ENCODE peak calls at places on chromosome 5, in ten cellular contexts. M is AG04449; H is heart right ventricle; P is spleen; C is CD4-positive, alpha-beta T cell; U is pancreas; Y is coronary artery; D is GM23338; X is neural crest cell; Z is cardiac fibroblast. I is an unnamed sample.

GRCh38 chr5:82684659-82685058 is 392.5 kb downstream of the TMEM167A start:
- DNase-seq in M (no peak), H (no peak), P (no peak), C (no peak), U (no peak), Y (no peak), D (no peak), X (no peak), Z (no peak), I (no peak)

GRCh38 chr5:96868603-96869371 is 7.5 kb upstream of the ERAP2 start:
- DNase-seq in M (peak), H (peak), P (no peak), C (no peak), U (peak), Y (no peak), D (peak), X (no peak), Z (peak), I (no peak)

GRCh38 chr5:78594946-78595921 is 53.3 kb downstream of the LHFPL2 start:
- DNase-seq in M (peak), H (peak), P (no peak), C (no peak), U (peak), Y (no peak), D (no peak), X (no peak), Z (peak), I (no peak)

GRCh38 chr5:132104561-132104960 is 31.0 kb downstream of the CSF2 start:
- DNase-seq in M (no peak), H (no peak), P (no peak), C (no peak), U (no peak), Y (no peak), D (no peak), X (no peak), Z (no peak), I (no peak)

GRCh38 chr5:135436856-135437795 is 10.0 kb downstream of the DCANP1 start:
- DNase-seq in M (no peak), H (no peak), P (no peak), C (no peak), U (no peak), Y (no peak), D (no peak), X (no peak), Z (no peak), I (no peak)

GRCh38 chr5:15474143-15474719 is 25.7 kb upstream of the FBXL7 start:
- DNase-seq in M (no peak), H (no peak), P (no peak), C (no peak), U (no peak), Y (no peak), D (no peak), X (no peak), Z (no peak), I (no peak)

GRCh38 chr5:160436017-160436416 is 14.4 kb downstream of the PTTG1 start:
- DNase-seq in M (no peak), H (no peak), P (no peak), C (no peak), U (no peak), Y (no peak), D (no peak), X (no peak), Z (no peak), I (no peak)

GRCh38 chr5:158383485-158383884 is 524.5 kb upstream of the CLINT1 start:
- DNase-seq in M (no peak), H (no peak), P (no peak), C (no peak), U (no peak), Y (no peak), D (no peak), X (no peak), Z (no peak), I (no peak)

GRCh38 chr5:163509288-163510040 is 4.0 kb downstream of the MAT2B start:
- DNase-seq in M (no peak), H (no peak), P (no peak), C (no peak), U (no peak), Y (no peak), D (peak), X (no peak), Z (peak), I (no peak)

GRCh38 chr5:147935032-147935431 is 28.7 kb upstream of the C5orf46 start:
- DNase-seq in M (no peak), H (no peak), P (no peak), C (no peak), U (peak), Y (no peak), D (peak), X (no peak), Z (peak), I (no peak)

GRCh38 chr5:176929654-176930053 is 30.5 kb upstream of the HK3 start:
- DNase-seq in M (no peak), H (no peak), P (no peak), C (no peak), U (no peak), Y (no peak), D (no peak), X (no peak), Z (no peak), I (no peak)

GRCh38 chr5:65803699-65804426 is 81.9 kb downstream of the NLN start:
- DNase-seq in M (no peak), H (no peak), P (no peak), C (no peak), U (no peak), Y (no peak), D (no peak), X (no peak), Z (peak), I (no peak)

GRCh38 chr5:122362361-122362760 is 50.3 kb downstream of the SNCAIP start:
- DNase-seq in M (no peak), H (no peak), P (no peak), C (no peak), U (no peak), Y (no peak), D (no peak), X (no peak), Z (peak), I (no peak)

GRCh38 chr5:61409568-61409967 is 77.5 kb downstream of the ZSWIM6 start:
- DNase-seq in M (peak), H (no peak), P (no peak), C (no peak), U (no peak), Y (no peak), D (no peak), X (no peak), Z (peak), I (no peak)

GRCh38 chr5:175597718-175598117 is 60.2 kb upstream of the HRH2 start:
- DNase-seq in M (no peak), H (no peak), P (no peak), C (no peak), U (no peak), Y (no peak), D (no peak), X (no peak), Z (no peak), I (no peak)

GRCh38 chr5:14577079-14577725 is 4.4 kb upstream of the OTULINL start:
- DNase-seq in M (no peak), H (no peak), P (no peak), C (no peak), U (no peak), Y (no peak), D (peak), X (no peak), Z (no peak), I (no peak)

GRCh38 chr5:61931236-61931635 is 374.8 kb upstream of the KIF2A start:
- DNase-seq in M (no peak), H (no peak), P (no peak), C (no peak), U (no peak), Y (no peak), D (no peak), X (no peak), Z (no peak), I (no peak)

GRCh38 chr5:144812770-144813169 is 642.1 kb downstream of the KCTD16 start:
- DNase-seq in M (peak), H (no peak), P (no peak), C (no peak), U (no peak), Y (no peak), D (no peak), X (no peak), Z (peak), I (no peak)

GRCh38 chr5:137624786-137625349 is 111.0 kb downstream of the KLHL3 start:
- DNase-seq in M (no peak), H (no peak), P (no peak), C (no peak), U (no peak), Y (no peak), D (no peak), X (no peak), Z (no peak), I (no peak)

GRCh38 chr5:60007724-60008123 is 114.2 kb upstream of the PDE4D start:
- DNase-seq in M (no peak), H (no peak), P (no peak), C (no peak), U (no peak), Y (no peak), D (no peak), X (no peak), Z (no peak), I (no peak)

GRCh38 chr5:4361626-4362281 is 766.1 kb downstream of the IRX1 start:
- DNase-seq in M (no peak), H (no peak), P (no peak), C (no peak), U (no peak), Y (no peak), D (no peak), X (no peak), Z (no peak), I (no peak)

GRCh38 chr5:157361865-157362465 is 96.0 kb downstream of the CYFIP2 start:
- DNase-seq in M (no peak), H (no peak), P (no peak), C (no peak), U (no peak), Y (no peak), D (no peak), X (no peak), Z (peak), I (no peak)

GRCh38 chr5:89097103-89097502 is 214.1 kb upstream of the MEF2C start:
- DNase-seq in M (no peak), H (no peak), P (no peak), C (no peak), U (no peak), Y (no peak), D (peak), X (no peak), Z (no peak), I (no peak)

GRCh38 chr5:158414780-158415179 is 555.8 kb upstream of the CLINT1 start:
- DNase-seq in M (peak), H (peak), P (no peak), C (no peak), U (no peak), Y (no peak), D (no peak), X (no peak), Z (peak), I (no peak)

GRCh38 chr5:161027763-161028162 is 175.8 kb upstream of the ATP10B start:
- DNase-seq in M (no peak), H (no peak), P (no peak), C (no peak), U (no peak), Y (no peak), D (no peak), X (no peak), Z (no peak), I (no peak)

GRCh38 chr5:139686356-139686918 is 38.3 kb downstream of the CXXC5 start:
- DNase-seq in M (no peak), H (no peak), P (no peak), C (no peak), U (peak), Y (no peak), D (no peak), X (no peak), Z (no peak), I (no peak)

GRCh38 chr5:139685886-139686285 is 37.7 kb downstream of the CXXC5 start:
- DNase-seq in M (no peak), H (no peak), P (no peak), C (no peak), U (peak), Y (no peak), D (no peak), X (no peak), Z (no peak), I (no peak)

GRCh38 chr5:139684350-139684880 is 36.3 kb downstream of the CXXC5 start:
- DNase-seq in M (no peak), H (no peak), P (no peak), C (no peak), U (peak), Y (no peak), D (no peak), X (no peak), Z (no peak), I (no peak)

GRCh38 chr5:139683295-139684271 is 35.4 kb downstream of the CXXC5 start:
- DNase-seq in M (no peak), H (no peak), P (no peak), C (no peak), U (no peak), Y (no peak), D (no peak), X (no peak), Z (no peak), I (no peak)

GRCh38 chr5:139684881-139685749 is 37.0 kb downstream of the CXXC5 start:
- DNase-seq in M (no peak), H (no peak), P (no peak), C (no peak), U (peak), Y (no peak), D (peak), X (no peak), Z (no peak), I (no peak)
- TF ChIP-seq CTCF in M (peak), H (peak), P (no peak), C (no peak), U (peak), Y (no peak), D (peak), X (no peak), Z (no peak), I (peak)

GRCh38 chr5:142065273-142065672 is 43.3 kb upstream of the NDFIP1 start:
- DNase-seq in M (no peak), H (no peak), P (no peak), C (no peak), U (no peak), Y (no peak), D (peak), X (peak), Z (peak), I (no peak)

GRCh38 chr5:142072488-142072887 is 36.1 kb upstream of the NDFIP1 start:
- DNase-seq in M (no peak), H (no peak), P (no peak), C (no peak), U (no peak), Y (no peak), D (no peak), X (no peak), Z (no peak), I (no peak)

GRCh38 chr5:142073617-142074405 is 34.8 kb upstream of the NDFIP1 start:
- DNase-seq in M (no peak), H (no peak), P (no peak), C (no peak), U (no peak), Y (no peak), D (no peak), X (no peak), Z (no peak), I (no peak)

GRCh38 chr5:142070000-142070399 is 38.6 kb upstream of the NDFIP1 start:
- DNase-seq in M (no peak), H (no peak), P (no peak), C (no peak), U (no peak), Y (no peak), D (no peak), X (no peak), Z (no peak), I (no peak)

DNA sequence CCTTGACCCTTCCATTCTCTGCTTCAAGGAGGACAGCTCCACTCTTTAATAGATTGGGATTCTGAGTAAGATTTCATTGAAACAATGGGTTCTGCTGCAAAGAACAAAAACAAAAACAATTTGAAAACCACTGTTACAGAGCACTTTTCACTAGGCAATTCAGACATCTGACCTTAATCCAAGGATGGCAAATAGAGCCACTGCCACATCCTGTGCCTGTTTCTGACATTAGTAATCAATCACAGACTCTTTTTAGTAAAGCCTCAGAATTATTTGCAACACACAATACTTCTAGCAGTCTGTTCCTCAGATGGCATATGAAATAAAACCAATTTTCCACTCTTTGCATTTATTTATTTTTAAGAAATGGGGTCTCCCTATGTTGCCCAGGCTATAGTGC is 37.8 kb upstream of the NDFIP1 start:
- DNase-seq in M (no peak), H (no peak), P (no peak), C (no peak), U (no peak), Y (no peak), D (no peak), X (no peak), Z (no peak), I (no peak)
- TF ChIP-seq CTCF in M (no peak), H (no peak), P (no peak), C (no peak), U (no peak), Y (no peak), D (no peak), X (no peak), Z (no peak), I (no peak)

GRCh38 chr5:104754311-104754995 is 1191.9 kb upstream of the NUDT12 start:
- DNase-seq in M (no peak), H (no peak), P (no peak), C (no peak), U (no peak), Y (no peak), D (peak), X (no peak), Z (no peak), I (no peak)
- TF ChIP-seq CTCF in M (no peak), H (no peak), P (no peak), C (no peak), U (no peak), Y (no peak), D (no peak), X (no peak), Z (no peak), I (no peak)

DNA sequence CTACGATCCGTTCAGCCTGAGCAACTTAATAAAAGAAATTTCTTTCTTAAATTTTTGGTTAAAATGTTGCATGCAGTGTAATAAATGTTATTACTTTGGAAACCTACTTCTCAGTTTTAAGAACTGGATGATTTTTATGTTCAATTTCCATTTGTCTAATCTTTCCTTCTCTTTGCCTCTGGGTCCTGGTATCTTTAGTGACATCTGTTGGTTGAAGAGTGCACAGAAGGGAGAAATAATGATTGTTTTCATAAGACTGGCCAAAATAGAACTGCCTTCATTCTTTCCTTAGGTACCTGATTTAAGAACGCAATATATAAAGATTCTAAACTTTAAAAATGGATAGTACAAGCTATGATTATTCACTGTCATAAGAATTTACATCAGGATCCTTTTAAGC is 83.0 kb upstream of the TLX3 start:
- DNase-seq in M (no peak), H (no peak), P (no peak), C (no peak), U (no peak), Y (no peak), D (no peak), X (no peak), Z (no peak), I (no peak)
- TF ChIP-seq CTCF in M (peak), H (no peak), P (no peak), C (no peak), U (no peak), Y (no peak), D (peak), X (peak), Z (peak), I (peak)

GRCh38 chr5:140737486-140737885 is 37.2 kb downstream of the ZMAT2 start:
- DNase-seq in M (no peak), H (no peak), P (no peak), C (no peak), U (no peak), Y (no peak), D (no peak), X (no peak), Z (no peak), I (no peak)

GRCh38 chr5:140734354-140734753 is 34.1 kb downstream of the ZMAT2 start:
- DNase-seq in M (no peak), H (no peak), P (no peak), C (no peak), U (no peak), Y (no peak), D (no peak), X (no peak), Z (peak), I (no peak)
- TF ChIP-seq CTCF in M (no peak), H (peak), P (no peak), C (no peak), U (no peak), Y (no peak), D (peak), X (peak), Z (peak), I (peak)

DNA sequence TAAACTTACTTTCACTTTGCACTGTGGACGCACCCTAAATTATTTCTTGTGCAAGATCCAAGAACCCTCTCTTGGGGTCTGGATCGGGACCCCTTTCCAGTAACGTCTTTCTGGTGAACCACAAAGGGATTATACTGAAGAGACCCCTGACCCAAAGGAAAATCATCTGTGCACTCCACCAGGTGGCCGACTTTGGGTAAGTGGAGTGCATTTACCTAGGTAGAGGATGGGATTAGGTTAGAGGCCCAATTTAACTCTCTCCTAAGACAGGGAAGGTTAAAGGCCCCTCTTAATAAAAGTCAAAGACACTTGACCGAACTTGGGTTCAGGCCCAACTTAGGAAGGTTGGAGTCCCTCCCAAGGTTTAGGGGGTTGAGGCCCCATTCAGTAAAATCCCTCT is 8.2 kb upstream of the PAIP1 start:
- DNase-seq in M (no peak), H (no peak), P (no peak), C (no peak), U (no peak), Y (no peak), D (no peak), X (no peak), Z (no peak), I (no peak)
- TF ChIP-seq CTCF in M (no peak), H (no peak), P (no peak), C (no peak), U (no peak), Y (no peak), D (peak), X (no peak), Z (no peak), I (no peak)

GRCh38 chr5:86971034-86971511 is 296.6 kb upstream of the RASA1 start:
- DNase-seq in M (no peak), H (no peak), P (no peak), C (no peak), U (no peak), Y (no peak), D (peak), X (no peak), Z (peak), I (no peak)
- TF ChIP-seq CTCF in M (no peak), H (no peak), P (no peak), C (peak), U (no peak), Y (no peak), D (peak), X (no peak), Z (peak), I (peak)

DNA sequence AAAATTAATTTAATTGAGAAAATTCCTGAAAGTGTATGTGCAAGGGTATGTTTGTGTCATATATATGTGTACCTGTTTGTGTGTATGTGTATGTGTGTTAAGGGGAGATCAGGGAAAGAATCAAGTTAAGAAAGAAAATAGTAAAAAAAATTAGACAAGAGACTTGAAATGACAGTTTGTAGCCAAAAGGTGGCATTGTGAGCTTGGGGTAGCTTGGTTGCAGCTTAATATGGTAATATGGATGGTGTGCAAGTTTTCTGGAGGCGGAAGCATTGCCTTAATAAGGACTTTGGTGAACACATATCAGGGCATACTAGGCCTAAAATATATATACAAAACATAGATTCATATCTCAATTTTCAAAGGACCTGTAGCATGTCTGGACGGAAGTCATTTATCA is 129.9 kb downstream of the INSYN2B start:
- DNase-seq in M (no peak), H (no peak), P (no peak), C (no peak), U (no peak), Y (no peak), D (no peak), X (no peak), Z (no peak), I (no peak)
- TF ChIP-seq CTCF in M (no peak), H (no peak), P (no peak), C (no peak), U (no peak), Y (no peak), D (peak), X (peak), Z (peak), I (peak)

GRCh38 chr5:108260858-108261170 is 121.1 kb downstream of the FBXL17 start:
- DNase-seq in M (no peak), H (no peak), P (no peak), C (no peak), U (no peak), Y (no peak), D (no peak), X (no peak), Z (no peak), I (no peak)
- TF ChIP-seq CTCF in M (no peak), H (no peak), P (no peak), C (peak), U (no peak), Y (no peak), D (no peak), X (peak), Z (no peak), I (peak)

I was measured in chondrocyte.